ENCODE peak calls at places on chromosomes 11 and 22, in ten cellular contexts. One of them, this sample, is unnamed.

GRCh38 chr11:31958086-31958735 is 132.7 kb upstream of the RCN1 start:
- DNase-seq in fibroblast of pulmonary artery: peak
- DNase-seq in sigmoid colon: no peak
- DNase-seq in astrocyte of the spinal cord: peak
- DNase-seq in neural progenitor cell: peak
- DNase-seq in left lung: peak
- DNase-seq in IMR-90: peak
- DNase-seq in GM12865: peak
- DNase-seq in pancreas: peak
- DNase-seq in Peyer's patch: peak
- DNase-seq in this sample: peak

GRCh38 chr11:69148377-69148762 is 7.4 kb upstream of the SMIM38 start:
- DNase-seq in fibroblast of pulmonary artery: no peak
- DNase-seq in sigmoid colon: no peak
- DNase-seq in astrocyte of the spinal cord: no peak
- DNase-seq in neural progenitor cell: no peak
- DNase-seq in left lung: no peak
- DNase-seq in IMR-90: no peak
- DNase-seq in GM12865: no peak
- DNase-seq in pancreas: no peak
- DNase-seq in Peyer's patch: no peak
- DNase-seq in this sample: no peak

GRCh38 chr11:66136752-66137123 is 66.7 kb downstream of the PACS1 start:
- DNase-seq in fibroblast of pulmonary artery: peak
- DNase-seq in sigmoid colon: no peak
- DNase-seq in astrocyte of the spinal cord: peak
- DNase-seq in neural progenitor cell: no peak
- DNase-seq in left lung: no peak
- DNase-seq in IMR-90: peak
- DNase-seq in GM12865: peak
- DNase-seq in pancreas: no peak
- DNase-seq in Peyer's patch: no peak
- DNase-seq in this sample: peak

GRCh38 chr22:20653012-20653794 is 120.7 kb upstream of the SERPIND1 start:
- DNase-seq in fibroblast of pulmonary artery: no peak
- DNase-seq in sigmoid colon: peak
- DNase-seq in astrocyte of the spinal cord: no peak
- DNase-seq in neural progenitor cell: no peak
- DNase-seq in left lung: no peak
- DNase-seq in IMR-90: no peak
- DNase-seq in GM12865: no peak
- DNase-seq in pancreas: no peak
- DNase-seq in Peyer's patch: no peak
- DNase-seq in this sample: no peak

GRCh38 chr11:20360650-20361049 is 2.9 kb upstream of the HTATIP2 start:
- DNase-seq in fibroblast of pulmonary artery: peak
- DNase-seq in sigmoid colon: no peak
- DNase-seq in astrocyte of the spinal cord: peak
- DNase-seq in neural progenitor cell: no peak
- DNase-seq in left lung: no peak
- DNase-seq in IMR-90: peak
- DNase-seq in GM12865: peak
- DNase-seq in pancreas: no peak
- DNase-seq in Peyer's patch: peak
- DNase-seq in this sample: peak

GRCh38 chr11:71182791-71183556 is 69.4 kb downstream of the SHANK2 start:
- DNase-seq in fibroblast of pulmonary artery: no peak
- DNase-seq in sigmoid colon: peak
- DNase-seq in astrocyte of the spinal cord: no peak
- DNase-seq in neural progenitor cell: no peak
- DNase-seq in left lung: no peak
- DNase-seq in IMR-90: no peak
- DNase-seq in GM12865: no peak
- DNase-seq in pancreas: no peak
- DNase-seq in Peyer's patch: peak
- DNase-seq in this sample: no peak

GRCh38 chr11:26127336-26127735 is 204.6 kb upstream of the ANO3 start:
- DNase-seq in fibroblast of pulmonary artery: no peak
- DNase-seq in sigmoid colon: no peak
- DNase-seq in astrocyte of the spinal cord: no peak
- DNase-seq in neural progenitor cell: no peak
- DNase-seq in left lung: no peak
- DNase-seq in IMR-90: no peak
- DNase-seq in GM12865: no peak
- DNase-seq in pancreas: no peak
- DNase-seq in Peyer's patch: no peak
- DNase-seq in this sample: no peak

GRCh38 chr22:31646186-31647019 is 15.6 kb downstream of the PISD start:
- DNase-seq in fibroblast of pulmonary artery: peak
- DNase-seq in sigmoid colon: no peak
- DNase-seq in astrocyte of the spinal cord: peak
- DNase-seq in neural progenitor cell: no peak
- DNase-seq in left lung: no peak
- DNase-seq in IMR-90: peak
- DNase-seq in GM12865: peak
- DNase-seq in pancreas: no peak
- DNase-seq in Peyer's patch: no peak
- DNase-seq in this sample: peak

GRCh38 chr11:70656293-70656692 is 258.0 kb downstream of the CTTN start:
- DNase-seq in fibroblast of pulmonary artery: no peak
- DNase-seq in sigmoid colon: no peak
- DNase-seq in astrocyte of the spinal cord: no peak
- DNase-seq in neural progenitor cell: no peak
- DNase-seq in left lung: peak
- DNase-seq in IMR-90: no peak
- DNase-seq in GM12865: no peak
- DNase-seq in pancreas: no peak
- DNase-seq in Peyer's patch: no peak
- DNase-seq in this sample: no peak

GRCh38 chr11:125300791-125301218 is 136.3 kb downstream of the PKNOX2 start:
- DNase-seq in fibroblast of pulmonary artery: peak
- DNase-seq in sigmoid colon: no peak
- DNase-seq in astrocyte of the spinal cord: peak
- DNase-seq in neural progenitor cell: no peak
- DNase-seq in left lung: no peak
- DNase-seq in IMR-90: peak
- DNase-seq in GM12865: no peak
- DNase-seq in pancreas: no peak
- DNase-seq in Peyer's patch: no peak
- DNase-seq in this sample: peak

GRCh38 chr11:118602331-118602730 is 5.1 kb upstream of the PHLDB1 start:
- DNase-seq in fibroblast of pulmonary artery: peak
- DNase-seq in sigmoid colon: peak
- DNase-seq in astrocyte of the spinal cord: no peak
- DNase-seq in neural progenitor cell: no peak
- DNase-seq in left lung: no peak
- DNase-seq in IMR-90: no peak
- DNase-seq in GM12865: no peak
- DNase-seq in pancreas: no peak
- DNase-seq in Peyer's patch: no peak
- DNase-seq in this sample: peak

GRCh38 chr22:44200855-44201550 is 20.3 kb downstream of the PARVG start:
- DNase-seq in fibroblast of pulmonary artery: no peak
- DNase-seq in sigmoid colon: peak
- DNase-seq in astrocyte of the spinal cord: no peak
- DNase-seq in neural progenitor cell: no peak
- DNase-seq in left lung: no peak
- DNase-seq in IMR-90: no peak
- DNase-seq in GM12865: no peak
- DNase-seq in pancreas: no peak
- DNase-seq in Peyer's patch: no peak
- DNase-seq in this sample: no peak

GRCh38 chr22:44202261-44202789 is 21.6 kb downstream of the PARVG start:
- DNase-seq in fibroblast of pulmonary artery: peak
- DNase-seq in sigmoid colon: peak
- DNase-seq in astrocyte of the spinal cord: peak
- DNase-seq in neural progenitor cell: no peak
- DNase-seq in left lung: no peak
- DNase-seq in IMR-90: peak
- DNase-seq in GM12865: no peak
- DNase-seq in pancreas: no peak
- DNase-seq in Peyer's patch: no peak
- DNase-seq in this sample: peak

GRCh38 chr22:44203203-44203602 is 22.5 kb downstream of the PARVG start:
- DNase-seq in fibroblast of pulmonary artery: no peak
- DNase-seq in sigmoid colon: peak
- DNase-seq in astrocyte of the spinal cord: no peak
- DNase-seq in neural progenitor cell: no peak
- DNase-seq in left lung: no peak
- DNase-seq in IMR-90: no peak
- DNase-seq in GM12865: no peak
- DNase-seq in pancreas: no peak
- DNase-seq in Peyer's patch: no peak
- DNase-seq in this sample: no peak

GRCh38 chr22:44200451-44200850 is 19.7 kb downstream of the PARVG start:
- DNase-seq in fibroblast of pulmonary artery: no peak
- DNase-seq in sigmoid colon: peak
- DNase-seq in astrocyte of the spinal cord: no peak
- DNase-seq in neural progenitor cell: no peak
- DNase-seq in left lung: no peak
- DNase-seq in IMR-90: no peak
- DNase-seq in GM12865: no peak
- DNase-seq in pancreas: no peak
- DNase-seq in Peyer's patch: no peak
- DNase-seq in this sample: no peak

GRCh38 chr22:44201556-44202129 is 20.9 kb downstream of the PARVG start:
- DNase-seq in fibroblast of pulmonary artery: no peak
- DNase-seq in sigmoid colon: peak
- DNase-seq in astrocyte of the spinal cord: no peak
- DNase-seq in neural progenitor cell: no peak
- DNase-seq in left lung: no peak
- DNase-seq in IMR-90: no peak
- DNase-seq in GM12865: no peak
- DNase-seq in pancreas: no peak
- DNase-seq in Peyer's patch: no peak
- DNase-seq in this sample: no peak
- H3K4me3 ChIP-seq in fibroblast of pulmonary artery: no peak
- H3K4me3 ChIP-seq in sigmoid colon: no peak
- H3K4me3 ChIP-seq in astrocyte of the spinal cord: no peak
- H3K4me3 ChIP-seq in neural progenitor cell: no peak
- H3K4me3 ChIP-seq in left lung: no peak
- H3K4me3 ChIP-seq in IMR-90: no peak
- H3K4me3 ChIP-seq in GM12865: no peak
- H3K4me3 ChIP-seq in pancreas: no peak
- H3K4me3 ChIP-seq in Peyer's patch: no peak
- H3K4me3 ChIP-seq in this sample: no peak

DNA sequence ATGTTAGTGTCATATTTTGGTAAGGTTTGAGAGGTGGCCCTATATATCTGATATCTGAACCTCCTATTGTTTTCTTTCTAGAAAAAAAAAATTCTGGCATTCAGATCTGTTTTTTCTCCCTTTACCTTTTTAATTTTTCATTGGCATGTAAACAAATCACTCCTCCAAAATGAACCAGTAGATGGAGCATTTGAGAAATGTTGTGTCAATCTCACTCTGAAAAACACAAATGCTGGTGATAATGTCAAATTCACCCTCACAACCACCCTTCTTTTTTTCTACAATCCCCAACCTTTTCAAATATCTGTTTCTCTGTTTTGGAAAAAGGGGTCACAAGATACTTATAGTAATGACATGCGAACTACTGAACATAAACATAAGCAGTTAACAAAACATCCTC is 9.1 kb downstream of the GUCY1A2 start:
- DNase-seq in fibroblast of pulmonary artery: no peak
- DNase-seq in sigmoid colon: no peak
- DNase-seq in astrocyte of the spinal cord: no peak
- DNase-seq in neural progenitor cell: no peak
- DNase-seq in left lung: no peak
- DNase-seq in IMR-90: no peak
- DNase-seq in GM12865: no peak
- DNase-seq in pancreas: no peak
- DNase-seq in Peyer's patch: no peak
- DNase-seq in this sample: no peak
- TF ChIP-seq CTCF in fibroblast of pulmonary artery: peak
- TF ChIP-seq CTCF in sigmoid colon: no peak
- TF ChIP-seq CTCF in astrocyte of the spinal cord: no peak
- TF ChIP-seq CTCF in neural progenitor cell: no peak
- TF ChIP-seq CTCF in left lung: no peak
- TF ChIP-seq CTCF in IMR-90: no peak
- TF ChIP-seq CTCF in GM12865: no peak
- TF ChIP-seq CTCF in pancreas: no peak
- TF ChIP-seq CTCF in Peyer's patch: no peak
- TF ChIP-seq CTCF in this sample: no peak

GRCh38 chr22:43995798-43996169 is 28.3 kb upstream of the PARVB start:
- DNase-seq in fibroblast of pulmonary artery: no peak
- DNase-seq in sigmoid colon: no peak
- DNase-seq in astrocyte of the spinal cord: no peak
- DNase-seq in neural progenitor cell: no peak
- DNase-seq in left lung: no peak
- DNase-seq in IMR-90: no peak
- DNase-seq in GM12865: no peak
- DNase-seq in pancreas: no peak
- DNase-seq in Peyer's patch: no peak
- DNase-seq in this sample: no peak

GRCh38 chr22:43996981-43997265 is 27.2 kb upstream of the PARVB start:
- DNase-seq in fibroblast of pulmonary artery: no peak
- DNase-seq in sigmoid colon: peak
- DNase-seq in astrocyte of the spinal cord: no peak
- DNase-seq in neural progenitor cell: peak
- DNase-seq in left lung: no peak
- DNase-seq in IMR-90: no peak
- DNase-seq in GM12865: no peak
- DNase-seq in pancreas: no peak
- DNase-seq in Peyer's patch: no peak
- DNase-seq in this sample: no peak

GRCh38 chr22:43995057-43995685 is 28.9 kb upstream of the PARVB start:
- DNase-seq in fibroblast of pulmonary artery: no peak
- DNase-seq in sigmoid colon: peak
- DNase-seq in astrocyte of the spinal cord: no peak
- DNase-seq in neural progenitor cell: no peak
- DNase-seq in left lung: no peak
- DNase-seq in IMR-90: no peak
- DNase-seq in GM12865: no peak
- DNase-seq in pancreas: no peak
- DNase-seq in Peyer's patch: no peak
- DNase-seq in this sample: no peak

GRCh38 chr22:43994416-43994815 is 29.7 kb upstream of the PARVB start:
- DNase-seq in fibroblast of pulmonary artery: no peak
- DNase-seq in sigmoid colon: peak
- DNase-seq in astrocyte of the spinal cord: no peak
- DNase-seq in neural progenitor cell: no peak
- DNase-seq in left lung: no peak
- DNase-seq in IMR-90: no peak
- DNase-seq in GM12865: no peak
- DNase-seq in pancreas: no peak
- DNase-seq in Peyer's patch: no peak
- DNase-seq in this sample: no peak

GRCh38 chr22:43996170-43996980 is 27.7 kb upstream of the PARVB start:
- DNase-seq in fibroblast of pulmonary artery: no peak
- DNase-seq in sigmoid colon: peak
- DNase-seq in astrocyte of the spinal cord: no peak
- DNase-seq in neural progenitor cell: no peak
- DNase-seq in left lung: peak
- DNase-seq in IMR-90: no peak
- DNase-seq in GM12865: peak
- DNase-seq in pancreas: peak
- DNase-seq in Peyer's patch: peak
- DNase-seq in this sample: no peak
- H3K4me3 ChIP-seq in fibroblast of pulmonary artery: no peak
- H3K4me3 ChIP-seq in sigmoid colon: no peak
- H3K4me3 ChIP-seq in astrocyte of the spinal cord: no peak
- H3K4me3 ChIP-seq in neural progenitor cell: no peak
- H3K4me3 ChIP-seq in left lung: no peak
- H3K4me3 ChIP-seq in IMR-90: no peak
- H3K4me3 ChIP-seq in GM12865: peak
- H3K4me3 ChIP-seq in pancreas: no peak
- H3K4me3 ChIP-seq in Peyer's patch: peak
- H3K4me3 ChIP-seq in this sample: no peak

GRCh38 chr11:112885744-112886706 is 75.2 kb upstream of the NCAM1 start:
- DNase-seq in fibroblast of pulmonary artery: no peak
- DNase-seq in sigmoid colon: no peak
- DNase-seq in astrocyte of the spinal cord: no peak
- DNase-seq in neural progenitor cell: no peak
- DNase-seq in left lung: no peak
- DNase-seq in IMR-90: no peak
- DNase-seq in GM12865: no peak
- DNase-seq in pancreas: no peak
- DNase-seq in Peyer's patch: no peak
- DNase-seq in this sample: no peak
- TF ChIP-seq CTCF in fibroblast of pulmonary artery: no peak
- TF ChIP-seq CTCF in sigmoid colon: no peak
- TF ChIP-seq CTCF in astrocyte of the spinal cord: no peak
- TF ChIP-seq CTCF in neural progenitor cell: no peak
- TF ChIP-seq CTCF in left lung: no peak
- TF ChIP-seq CTCF in IMR-90: no peak
- TF ChIP-seq CTCF in GM12865: no peak
- TF ChIP-seq CTCF in pancreas: no peak
- TF ChIP-seq CTCF in Peyer's patch: no peak
- TF ChIP-seq CTCF in this sample: no peak

This sample was measured in fibroblast of villous mesenchyme.